ENCODE peak calls at places on chromosomes 1 and 21, in five cellular contexts. R is IMR-90, V is H1, X is trophoblast cell, O is mesenchymal stem cell. M is an unnamed sample.

GRCh38 chr1:41286486-41286885 is 44.4 kb upstream of the SCMH1 start:
- DNase-seq in R (no peak), V (peak; percentile 39), X (no peak), O (no peak), M (peak; percentile 57)

GRCh38 chr21:33411949-33412430 is 8.8 kb downstream of the IFNGR2 start:
- DNase-seq in R (no peak), V (no peak), X (peak; percentile 26), O (peak; percentile 22), M (no peak)

GRCh38 chr1:207056673-207057072 is 3.6 kb downstream of the PFKFB2 start:
- DNase-seq in R (no peak), V (no peak), X (no peak), O (no peak), M (no peak)

GRCh38 chr1:230394741-230395140 is 31.4 kb downstream of the PGBD5 start:
- DNase-seq in R (no peak), V (no peak), X (no peak), O (no peak), M (no peak)

GRCh38 chr1:116352349-116352813 is 20.7 kb upstream of the ATP1A1 start:
- DNase-seq in R (no peak), V (no peak), X (no peak), O (no peak), M (no peak)

GRCh38 chr1:10694274-10694632 is 102.2 kb downstream of the CASZ1 start:
- DNase-seq in R (no peak), V (no peak), X (peak; percentile 43), O (peak; percentile 33), M (no peak)

GRCh38 chr1:53899206-53899628 is 5.2 kb downstream of the DIO1 start:
- DNase-seq in R (peak; percentile 69), V (no peak), X (no peak), O (peak; percentile 26), M (no peak)

GRCh38 chr1:17377325-17377953 is 5.4 kb downstream of the PADI6 start:
- DNase-seq in R (no peak), V (no peak), X (no peak), O (no peak), M (no peak)

GRCh38 chr1:31398246-31398645 is 14.8 kb upstream of the SERINC2 start:
- DNase-seq in R (no peak), V (no peak), X (no peak), O (no peak), M (no peak)

GRCh38 chr1:39808784-39809517 is 20.3 kb upstream of the BMP8B start:
- DNase-seq in R (no peak), V (no peak), X (no peak), O (no peak), M (no peak)

GRCh38 chr1:226731257-226731893 is 7.7 kb downstream of the ITPKB start:
- DNase-seq in R (no peak), V (no peak), X (no peak), O (no peak), M (no peak)

GRCh38 chr1:20439282-20439681 is 46.7 kb downstream of the CAMK2N1 start:
- DNase-seq in R (peak; percentile 55), V (no peak), X (no peak), O (peak; percentile 54), M (no peak)

GRCh38 chr1:186491351-186491750 is 30.4 kb upstream of the PDC start:
- DNase-seq in R (no peak), V (no peak), X (peak; percentile 51), O (no peak), M (no peak)

GRCh38 chr1:43270421-43271095 is 775 bp downstream of the TMEM125 start:
- DNase-seq in R (no peak), V (peak; percentile 90), X (peak; percentile 73), O (no peak), M (no peak)

GRCh38 chr1:9128520-9129371 is at the start of gene GPR157:
- DNase-seq in R (peak; percentile 61), V (peak; percentile 33), X (peak; percentile 75), O (peak; percentile 74), M (peak; percentile 83)

GRCh38 chr1:2170211-2170610 is 24.4 kb downstream of the FAAP20 start:
- DNase-seq in R (peak; percentile 58), V (no peak), X (no peak), O (no peak), M (no peak)

GRCh38 chr21:33703750-33704606 is 61.7 kb downstream of the ITSN1 start:
- DNase-seq in R (peak; percentile 11), V (no peak), X (peak; percentile 2), O (peak; percentile 32), M (no peak)

GRCh38 chr1:25907473-25908058 is 1.3 kb upstream of the STMN1 start:
- DNase-seq in R (no peak), V (no peak), X (no peak), O (no peak), M (no peak)

GRCh38 chr1:206725053-206725963 is 40.6 kb downstream of the MAPKAPK2 start:
- DNase-seq in R (peak; percentile 51), V (no peak), X (no peak), O (peak; percentile 60), M (peak; percentile 32)

GRCh38 chr1:226017070-226017469 is 17.9 kb upstream of the SDE2 start:
- DNase-seq in R (no peak), V (no peak), X (no peak), O (no peak), M (no peak)

GRCh38 chr21:43972850-43973633 is 39.1 kb upstream of the TRAPPC10 start:
- DNase-seq in R (peak; percentile 8), V (no peak), X (no peak), O (peak; percentile 18), M (no peak)

DNA sequence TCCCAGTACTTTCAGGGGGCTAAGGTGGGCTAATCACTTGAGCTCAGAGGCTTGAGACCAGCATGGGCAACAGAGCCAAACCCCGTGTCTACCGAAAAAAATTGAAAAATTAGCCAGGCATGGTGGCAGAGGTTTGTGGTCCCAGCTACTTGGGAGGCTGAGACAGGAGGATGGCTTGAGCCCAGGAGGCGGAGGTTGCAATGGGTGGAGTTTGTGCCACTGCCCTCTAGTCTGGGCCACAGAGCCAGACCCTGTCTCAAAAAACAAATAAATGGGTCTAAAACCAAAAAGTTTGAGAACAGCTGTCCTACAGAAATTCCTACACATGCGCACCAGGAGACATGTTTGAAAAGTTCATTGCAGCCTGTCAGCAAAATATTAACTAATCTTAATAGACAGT is 5.5 kb downstream of the SCAF4 start:
- DNase-seq in R (no peak), V (no peak), X (no peak), O (no peak), M (no peak)
- H3K4me3 ChIP-seq in R (no peak overlapping the region), V (no peak overlapping the region), X (no peak overlapping the region), O (no peak overlapping the region), M (no peak overlapping the region)

DNA sequence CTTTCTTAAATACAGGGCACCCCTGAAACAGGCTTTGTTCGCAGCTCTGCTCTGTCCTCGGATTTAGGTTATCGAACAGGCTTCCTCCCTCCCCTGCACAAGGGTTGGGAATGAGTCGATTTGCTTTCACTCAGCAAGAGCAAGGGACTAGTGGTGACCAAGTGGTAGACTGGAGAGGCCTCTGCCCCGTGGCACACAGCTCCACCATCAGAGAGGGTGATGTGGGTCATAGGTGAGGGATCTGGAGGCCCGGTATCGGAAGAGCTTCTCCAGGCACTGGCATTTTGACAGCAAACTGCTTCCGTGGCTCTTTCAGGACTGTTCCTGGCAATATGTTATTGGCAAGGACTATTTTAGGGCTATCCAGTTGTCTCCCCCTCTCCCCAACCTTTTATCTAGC is 3.1 kb upstream of the ELF3 start:
- DNase-seq in R (no peak), V (no peak), X (peak; percentile 54), O (no peak), M (no peak)
- H4K91ac ChIP-seq in R (no peak overlapping the region), V (peak overlapping the region; percentile 99), X (peak overlapping the region; percentile 89), O (no peak overlapping the region), M (no peak overlapping the region)

DNA sequence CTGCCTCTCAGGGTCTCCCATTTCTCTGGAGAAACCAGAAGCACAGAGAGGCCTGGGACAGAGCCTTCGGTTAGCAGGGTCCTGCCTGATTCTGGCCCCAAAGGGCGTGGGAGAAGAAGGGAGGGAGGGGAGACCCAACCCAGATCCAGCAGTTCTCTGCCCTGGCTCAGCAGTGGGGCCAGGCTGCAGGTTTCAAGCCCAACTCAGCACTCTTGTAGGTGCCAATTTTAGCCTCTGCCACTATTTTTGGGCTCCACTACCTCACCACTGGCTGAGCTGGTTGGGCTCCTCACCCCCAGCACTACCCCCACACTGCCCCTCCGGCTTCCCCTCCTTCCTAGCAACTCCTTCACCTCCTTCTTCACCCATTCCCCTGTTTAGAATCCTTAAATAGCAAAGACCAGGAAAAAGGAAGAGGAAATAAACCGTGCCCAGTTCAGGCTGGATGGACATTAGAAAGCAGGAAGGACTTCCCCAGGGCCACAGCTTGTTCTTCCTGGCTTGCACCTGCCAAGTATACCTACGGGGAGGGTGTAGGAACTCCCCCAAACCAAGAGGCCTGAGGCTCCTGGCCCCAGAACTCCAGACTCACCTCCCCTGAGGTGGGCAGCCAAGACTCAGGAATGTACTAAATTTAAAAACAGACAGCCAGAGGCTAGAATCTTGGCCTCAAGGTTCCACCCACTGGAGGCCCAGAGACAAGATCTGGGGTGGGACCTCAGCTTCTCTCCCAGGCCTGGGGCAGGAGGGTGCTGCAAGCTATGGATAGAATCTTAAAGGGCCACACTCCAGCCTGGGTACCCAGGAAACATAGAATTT is 1.4 kb upstream of the ARHGEF2 start:
- DNase-seq in R (no peak), V (no peak), X (peak; percentile 31), O (no peak), M (no peak)
- H3K4me3 ChIP-seq in R (peak overlapping the region; percentile 94), V (peak overlapping the region; percentile 77), X (no peak overlapping the region), O (peak overlapping the region; percentile 92), M (peak overlapping the region; percentile 75)

GRCh38 chr21:25735221-25735894 is 586 bp downstream of the GABPA start:
- DNase-seq in R (peak; percentile 88), V (peak; percentile 66), X (no peak), O (peak; percentile 95), M (peak; percentile 77)
- H4K91ac ChIP-seq in R (peak overlapping the region; percentile 100), V (peak overlapping the region; percentile 95), X (peak overlapping the region; percentile 100), O (peak overlapping the region; percentile 99), M (no peak overlapping the region)

GRCh38 chr1:210250665-210250997 is 18.0 kb downstream of the SERTAD4 start:
- DNase-seq in R (no peak), V (no peak), X (peak; percentile 13), O (peak; percentile 42), M (peak; percentile 40)
- H3K4me3 ChIP-seq in R (no peak overlapping the region), V (peak overlapping the region; percentile 67), X (no peak overlapping the region), O (peak overlapping the region; percentile 72), M (no peak overlapping the region)

DNA sequence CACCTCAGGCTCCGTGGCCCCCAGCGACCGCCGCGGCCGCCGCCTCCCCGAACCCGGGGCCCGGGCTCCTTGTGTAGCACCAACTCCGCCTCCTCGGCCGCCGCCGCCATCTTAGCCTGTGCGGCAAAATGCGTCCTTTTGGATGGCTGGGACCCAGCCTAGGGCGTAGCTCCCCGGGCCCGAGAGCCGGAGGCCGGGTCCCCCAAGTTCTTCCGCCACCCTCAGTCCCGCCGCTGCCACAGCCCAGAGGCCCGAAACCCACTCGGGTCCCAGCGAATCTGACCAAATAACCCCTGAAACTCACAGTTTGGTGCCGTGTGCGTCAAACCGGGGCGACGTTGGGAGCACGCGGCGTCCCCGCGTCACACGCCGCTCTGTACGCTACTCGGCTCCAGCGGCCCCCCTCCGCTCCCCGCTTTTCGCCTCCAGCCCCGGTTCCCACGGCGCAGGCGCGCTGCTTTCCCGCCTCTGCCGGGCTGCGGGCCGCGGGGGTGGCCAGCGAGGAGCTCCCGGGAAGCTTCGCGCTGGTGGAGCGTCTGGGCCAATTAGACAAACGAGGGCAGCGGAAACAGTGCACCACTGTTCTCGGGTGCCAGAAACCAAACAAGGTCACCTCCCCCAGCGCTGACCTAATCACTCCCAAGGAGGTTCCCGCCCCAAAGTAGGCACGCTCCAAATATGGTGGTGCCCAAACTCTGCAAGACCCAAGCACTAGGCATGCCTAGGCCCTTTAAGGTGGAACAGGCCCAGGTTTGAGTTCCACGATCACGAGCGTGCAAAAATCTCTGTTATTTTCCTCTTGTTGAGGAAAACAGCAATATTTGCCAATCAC is at the start of gene ZNF644:
- DNase-seq in R (peak; percentile 84), V (peak; percentile 73), X (peak; percentile 67), O (peak; percentile 89), M (peak; percentile 88)
- H4K91ac ChIP-seq in R (peak within 1 kb of the TSS; percentile 87), V (peak within 1 kb of the TSS; percentile 81), X (peak within 1 kb of the TSS; percentile 100), O (peak within 1 kb of the TSS; percentile 85), M (peak within 1 kb of the TSS; percentile 98)

M was measured in neuronal stem cell.